ENCODE peak calls at places on chromosome 20, in six cellular contexts. L is AG09309, S is fibroblast of mammary gland, J is epithelial cell of esophagus, M is bronchial epithelial cell, C is transverse colon. R is an unnamed sample.

GRCh38 chr20:33653900-33654596 is 8.1 kb upstream of the C20orf144 start:
- DNase-seq in L (no peak), S (no peak), J (peak), M (no peak), C (peak), R (no peak)

GRCh38 chr20:50111829-50112495 is 988 bp downstream of the UBE2V1 start:
- DNase-seq in L (no peak), S (no peak), J (no peak), M (no peak), C (no peak), R (no peak)

GRCh38 chr20:33659341-33660034 is 2.6 kb upstream of the C20orf144 start:
- DNase-seq in L (no peak), S (no peak), J (no peak), M (no peak), C (no peak), R (no peak)

GRCh38 chr20:39936401-39936800 is 752.6 kb downstream of the MAFB start:
- DNase-seq in L (no peak), S (no peak), J (no peak), M (no peak), C (no peak), R (no peak)

GRCh38 chr20:33919653-33920052 is 74.1 kb upstream of the RALY start:
- DNase-seq in L (no peak), S (no peak), J (no peak), M (no peak), C (no peak), R (no peak)

GRCh38 chr20:57598491-57598890 is 21.7 kb downstream of the ZBP1 start:
- DNase-seq in L (no peak), S (no peak), J (no peak), M (no peak), C (no peak), R (no peak)

GRCh38 chr20:50821994-50822393 is 27.1 kb downstream of the BCAS4 start:
- DNase-seq in L (no peak), S (no peak), J (no peak), M (no peak), C (no peak), R (no peak)

GRCh38 chr20:41029150-41029872 is 689 bp downstream of the TOP1 start:
- DNase-seq in L (no peak), S (no peak), J (no peak), M (no peak), C (peak), R (no peak)

GRCh38 chr20:36572701-36573102 is 695 bp upstream of the TGIF2 start:
- DNase-seq in L (no peak), S (peak), J (peak), M (peak), C (peak), R (no peak)

GRCh38 chr20:37969949-37970855 is 63.1 kb downstream of the TTI1 start:
- DNase-seq in L (no peak), S (peak), J (peak), M (peak), C (no peak), R (no peak)

GRCh38 chr20:15705975-15706374 is 867.3 kb downstream of the KIF16B start:
- DNase-seq in L (no peak), S (no peak), J (no peak), M (no peak), C (no peak), R (no peak)

GRCh38 chr20:56178219-56178618 is 70.3 kb upstream of the MC3R start:
- DNase-seq in L (no peak), S (no peak), J (no peak), M (no peak), C (no peak), R (no peak)

GRCh38 chr20:5470458-5470857 is 153.7 kb upstream of the PROKR2 start:
- DNase-seq in L (no peak), S (no peak), J (no peak), M (no peak), C (no peak), R (no peak)

GRCh38 chr20:63544958-63545516 is 2.5 kb downstream of the SRMS start:
- DNase-seq in L (no peak), S (no peak), J (peak), M (peak), C (peak), R (no peak)

GRCh38 chr20:38889050-38889449 is 37.2 kb upstream of the FAM83D start:
- DNase-seq in L (no peak), S (no peak), J (no peak), M (no peak), C (no peak), R (no peak)

GRCh38 chr20:22582960-22583772 is 1.2 kb downstream of the FOXA2 start:
- DNase-seq in L (no peak), S (no peak), J (peak), M (peak), C (peak), R (no peak)

GRCh38 chr20:29298271-29298590 is 1959.2 kb upstream of the DEFB115 start:
- DNase-seq in L (no peak), S (no peak), J (no peak), M (no peak), C (no peak), R (no peak)

GRCh38 chr20:37353285-37353849 is 7.4 kb downstream of the SRC start:
- DNase-seq in L (no peak), S (no peak), J (no peak), M (no peak), C (no peak), R (no peak)

GRCh38 chr20:40763646-40764295 is 74.7 kb upstream of the MAFB start:
- DNase-seq in L (no peak), S (no peak), J (no peak), M (no peak), C (no peak), R (no peak)

GRCh38 chr20:36865076-36865860 is 10.7 kb upstream of the TLDC2 start:
- DNase-seq in L (no peak), S (no peak), J (no peak), M (no peak), C (no peak), R (no peak)

GRCh38 chr20:24957326-24957996 is 8.4 kb downstream of the CST7 start:
- DNase-seq in L (no peak), S (no peak), J (no peak), M (no peak), C (no peak), R (no peak)

GRCh38 chr20:23582293-23582692 is 14.0 kb upstream of the CST9L start:
- DNase-seq in L (no peak), S (no peak), J (no peak), M (no peak), C (no peak), R (no peak)

GRCh38 chr20:63978319-63979220 is 872 bp downstream of the SAMD10 start:
- DNase-seq in L (no peak), S (no peak), J (peak), M (peak), C (peak), R (no peak)

GRCh38 chr20:39264506-39265172 is 302.5 kb downstream of the DHX35 start:
- DNase-seq in L (peak), S (peak), J (peak), M (peak), C (peak), R (peak)

GRCh38 chr20:32965115-32965514 is 39.1 kb downstream of the SUN5 start:
- DNase-seq in L (no peak), S (no peak), J (no peak), M (no peak), C (no peak), R (no peak)

GRCh38 chr20:46894579-46894958 is at the start of gene EYA2:
- DNase-seq in L (no peak), S (no peak), J (peak), M (no peak), C (peak), R (no peak)

GRCh38 chr20:20632644-20633043 is 79.8 kb downstream of the RALGAPA2 start:
- DNase-seq in L (no peak), S (no peak), J (no peak), M (no peak), C (no peak), R (no peak)

GRCh38 chr20:19978511-19979210 is 38.5 kb upstream of the NAA20 start:
- DNase-seq in L (no peak), S (no peak), J (no peak), M (no peak), C (no peak), R (no peak)

GRCh38 chr20:31608256-31608980 is 3.3 kb downstream of the ID1 start:
- DNase-seq in L (no peak), S (peak), J (peak), M (peak), C (peak), R (no peak)

GRCh38 chr20:7772376-7772775 is 167.9 kb downstream of the HAO1 start:
- DNase-seq in L (no peak), S (peak), J (peak), M (peak), C (no peak), R (no peak)

GRCh38 chr20:17538517-17539170 is 7.5 kb upstream of the BFSP1 start:
- DNase-seq in L (no peak), S (peak), J (peak), M (peak), C (no peak), R (no peak)

GRCh38 chr20:25043499-25044260 is 14.3 kb downstream of the ACSS1 start:
- DNase-seq in L (no peak), S (no peak), J (no peak), M (no peak), C (no peak), R (no peak)

GRCh38 chr20:50292324-50293243 is 102.0 kb downstream of the CEBPB start:
- DNase-seq in L (peak), S (peak), J (peak), M (peak), C (peak), R (no peak)

GRCh38 chr20:21166801-21167200 is 40.9 kb downstream of the KIZ start:
- DNase-seq in L (no peak), S (no peak), J (no peak), M (no peak), C (no peak), R (no peak)

GRCh38 chr20:25055711-25056492 is 2.0 kb downstream of the ACSS1 start:
- DNase-seq in L (no peak), S (peak), J (no peak), M (no peak), C (peak), R (no peak)

DNA sequence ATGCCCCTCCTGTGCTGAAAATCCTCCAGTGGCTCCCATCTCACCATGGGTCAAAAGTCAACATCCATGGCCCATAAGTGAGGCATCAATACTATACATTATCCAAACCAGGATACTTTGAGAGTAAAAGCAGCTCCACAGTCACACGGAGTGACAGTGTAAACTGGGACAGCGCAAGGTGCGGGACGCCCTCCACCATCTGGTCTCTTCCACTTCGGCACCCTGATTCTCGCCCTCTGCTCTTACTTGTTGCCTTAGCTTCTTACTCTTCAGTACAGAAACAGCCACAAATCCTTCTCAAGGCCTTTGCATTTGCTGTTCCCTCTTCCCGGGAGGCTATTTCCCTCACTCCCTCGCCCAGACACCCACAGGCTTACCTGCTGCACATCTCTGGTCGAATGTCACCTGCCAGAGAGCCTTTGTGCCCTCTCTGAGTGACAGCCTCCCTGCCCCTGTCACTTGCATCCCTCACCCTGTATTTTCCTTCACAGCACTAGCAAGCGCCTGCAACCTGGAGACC is 19.9 kb downstream of the PDYN start:
- DNase-seq in L (no peak), S (no peak), J (no peak), M (no peak), C (no peak), R (no peak)
- TF ChIP-seq CTCF in L (no peak), S (no peak), J (no peak), M (no peak), C (no peak), R (no peak)

GRCh38 chr20:54556406-54556805 is 81.0 kb downstream of the DOK5 start:
- DNase-seq in L (no peak), S (no peak), J (no peak), M (no peak), C (no peak), R (no peak)

GRCh38 chr20:54559890-54560289 is 84.5 kb downstream of the DOK5 start:
- DNase-seq in L (no peak), S (no peak), J (no peak), M (no peak), C (no peak), R (no peak)

GRCh38 chr20:54555150-54555549 is 79.8 kb downstream of the DOK5 start:
- DNase-seq in L (no peak), S (no peak), J (no peak), M (no peak), C (no peak), R (no peak)

GRCh38 chr20:54560357-54560756 is 85.0 kb downstream of the DOK5 start:
- DNase-seq in L (no peak), S (peak), J (no peak), M (no peak), C (no peak), R (no peak)

DNA sequence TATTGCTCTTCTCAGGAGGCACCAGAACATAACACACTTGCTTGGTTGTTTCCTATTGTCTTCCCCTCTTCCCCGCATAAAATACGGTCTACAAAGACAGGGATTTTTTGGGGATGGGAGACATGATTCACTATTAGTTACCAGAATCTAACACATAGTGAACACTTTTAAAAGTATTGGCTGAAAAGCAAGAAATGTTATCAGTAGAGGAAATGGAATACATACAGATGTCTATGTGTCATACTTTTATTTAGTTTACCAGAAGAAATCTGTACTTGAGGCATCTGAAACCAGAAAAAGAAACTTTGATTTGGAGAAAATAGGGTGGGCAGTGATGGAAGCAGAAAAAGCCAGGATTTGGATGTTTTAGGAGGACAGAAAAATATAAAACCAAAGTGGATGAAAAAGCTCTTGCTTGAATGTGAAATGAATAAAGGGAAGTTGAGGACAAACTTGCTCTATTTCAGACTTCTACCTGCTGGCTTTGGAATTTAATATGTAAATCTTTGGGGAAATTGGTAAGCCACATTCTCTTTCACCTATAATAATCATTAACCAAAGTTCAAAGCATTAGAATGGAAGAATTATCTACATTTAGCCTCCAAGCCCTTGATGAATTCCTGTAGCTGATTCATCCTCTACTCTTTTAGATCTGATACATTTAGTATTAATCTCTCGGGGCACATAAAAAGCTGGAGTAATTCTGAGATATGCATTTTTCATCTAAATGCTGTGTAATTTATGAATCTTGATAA is 82.6 kb downstream of the DOK5 start:
- DNase-seq in L (no peak), S (no peak), J (no peak), M (no peak), C (no peak), R (no peak)
- H3K4me3 ChIP-seq in L (no peak), S (no peak), J (no peak), M (no peak), C (no peak), R (no peak)

GRCh38 chr20:43844778-43845614 is 69.7 kb upstream of the TOX2 start:
- DNase-seq in L (peak), S (peak), J (peak), M (peak), C (no peak), R (peak)
- TF ChIP-seq CTCF in L (peak), S (peak), J (peak), M (peak), C (no peak), R (peak)

GRCh38 chr20:48828734-48829460 is 1.1 kb upstream of the PREX1 start:
- DNase-seq in L (no peak), S (no peak), J (no peak), M (no peak), C (no peak), R (no peak)
- H3K4me3 ChIP-seq in L (peak), S (no peak), J (no peak), M (no peak), C (peak), R (peak)

GRCh38 chr20:62211216-62211615 is 8.9 kb downstream of the HRH3 start:
- DNase-seq in L (no peak), S (no peak), J (no peak), M (no peak), C (no peak), R (no peak)

GRCh38 chr20:62208061-62208804 is 11.8 kb downstream of the HRH3 start:
- DNase-seq in L (no peak), S (no peak), J (no peak), M (no peak), C (no peak), R (no peak)

GRCh38 chr20:62210496-62210855 is 9.6 kb downstream of the HRH3 start:
- DNase-seq in L (no peak), S (no peak), J (no peak), M (no peak), C (no peak), R (no peak)

GRCh38 chr20:62209850-62210495 is 10.1 kb downstream of the HRH3 start:
- DNase-seq in L (no peak), S (no peak), J (no peak), M (no peak), C (no peak), R (no peak)

GRCh38 chr20:62208805-62209755 is 11.0 kb downstream of the HRH3 start:
- DNase-seq in L (no peak), S (peak), J (no peak), M (no peak), C (no peak), R (no peak)
- TF ChIP-seq CTCF in L (no peak), S (no peak), J (peak), M (peak), C (no peak), R (no peak)

GRCh38 chr20:13990465-13990864 is at the start of gene SEL1L2:
- DNase-seq in L (no peak), S (no peak), J (no peak), M (no peak), C (no peak), R (no peak)

GRCh38 chr20:13995841-13996240 is 525 bp downstream of the MACROD2 start:
- DNase-seq in L (no peak), S (no peak), J (peak), M (no peak), C (peak), R (no peak)

GRCh38 chr20:13996265-13996664 is 949 bp downstream of the MACROD2 start:
- DNase-seq in L (no peak), S (no peak), J (peak), M (peak), C (no peak), R (no peak)

GRCh38 chr20:13991311-13991710 is 897 bp upstream of the SEL1L2 start:
- DNase-seq in L (no peak), S (no peak), J (no peak), M (no peak), C (no peak), R (no peak)

GRCh38 chr20:13995086-13995665 is at the start of gene MACROD2:
- DNase-seq in L (peak), S (peak), J (peak), M (peak), C (peak), R (peak)
- H3K4me3 ChIP-seq in L (peak), S (peak), J (peak), M (peak), C (peak), R (peak)

DNA sequence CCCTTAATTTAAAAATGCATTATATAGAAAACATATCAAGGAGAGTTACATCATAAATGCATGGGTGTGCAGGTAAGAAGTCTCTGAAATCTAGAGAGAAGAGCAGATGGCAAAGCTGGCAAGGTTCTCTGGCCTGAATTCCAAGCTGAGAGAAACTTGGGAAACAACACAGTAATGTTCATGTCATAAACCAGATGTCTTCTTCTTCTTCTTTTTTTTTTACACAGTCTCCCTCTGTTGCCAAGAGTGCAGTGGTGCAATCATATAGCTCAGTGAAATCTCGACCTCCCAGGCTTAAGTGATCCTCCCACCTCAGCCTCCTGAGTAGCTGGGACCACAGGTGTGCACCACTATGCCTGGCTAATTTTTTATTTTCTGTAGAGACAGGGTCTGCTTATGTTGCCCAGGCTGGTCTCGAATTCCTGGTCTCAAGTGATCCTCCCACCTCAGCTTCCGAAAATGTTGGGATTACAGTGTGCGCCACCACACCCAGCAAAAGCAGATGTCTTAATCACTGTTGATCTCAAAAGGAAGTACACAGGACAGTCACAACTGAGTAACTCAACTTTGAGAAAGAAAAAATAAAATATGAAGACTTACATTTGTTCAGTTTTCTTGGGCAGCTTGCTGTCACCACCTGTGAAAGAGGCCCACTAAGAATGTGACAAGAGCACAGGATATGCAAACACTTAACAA is 77.3 kb downstream of the DNAAF9 start:
- DNase-seq in L (peak), S (peak), J (no peak), M (no peak), C (no peak), R (no peak)
- TF ChIP-seq CTCF in L (peak), S (peak), J (peak), M (no peak), C (peak), R (no peak)

R was measured in AG04449.